ENCODE peak calls at places on chromosomes 13 and 19, in four cellular contexts. One of them, this sample, is unnamed.

GRCh38 chr13:30943881-30944280 is 11.4 kb downstream of the TEX26 start:
- DNase-seq in CD4-positive, CD25-positive, alpha-beta regulatory T cell: no peak
- DNase-seq in effector memory CD4-positive, alpha-beta T cell: no peak
- DNase-seq in stimulated activated CD4-positive, alpha-beta T cell treated with anti-CD3 and anti-CD28 coated beads, Interleukin-2, amount 100 ng/mL, for 4 hours: no peak
- DNase-seq in this sample: no peak

GRCh38 chr19:43814663-43815352 is 12.3 kb upstream of the ZNF283 start:
- DNase-seq in stimulated activated CD4-positive, alpha-beta T cell treated with anti-CD3 and anti-CD28 coated beads, Interleukin-2, amount 100 ng/mL, for 4 hours: no peak
- DNase-seq in CD4-positive, CD25-positive, alpha-beta regulatory T cell: no peak
- DNase-seq in effector memory CD4-positive, alpha-beta T cell: no peak
- DNase-seq in this sample: no peak

GRCh38 chr13:98399756-98400155 is 177.2 kb downstream of the STK24 start:
- DNase-seq in stimulated activated CD4-positive, alpha-beta T cell treated with anti-CD3 and anti-CD28 coated beads, Interleukin-2, amount 100 ng/mL, for 4 hours: no peak
- DNase-seq in CD4-positive, CD25-positive, alpha-beta regulatory T cell: no peak
- DNase-seq in effector memory CD4-positive, alpha-beta T cell: no peak
- DNase-seq in this sample: no peak

GRCh38 chr13:108270442-108270841 is 924 bp downstream of the TNFSF13B start:
- DNase-seq in effector memory CD4-positive, alpha-beta T cell: no peak
- DNase-seq in stimulated activated CD4-positive, alpha-beta T cell treated with anti-CD3 and anti-CD28 coated beads, Interleukin-2, amount 100 ng/mL, for 4 hours: no peak
- DNase-seq in CD4-positive, CD25-positive, alpha-beta regulatory T cell: peak; percentile 52
- DNase-seq in this sample: no peak

GRCh38 chr19:44050740-44051653 is 839 bp upstream of the ZNF223 start:
- DNase-seq in stimulated activated CD4-positive, alpha-beta T cell treated with anti-CD3 and anti-CD28 coated beads, Interleukin-2, amount 100 ng/mL, for 4 hours: no peak
- DNase-seq in effector memory CD4-positive, alpha-beta T cell: no peak
- DNase-seq in CD4-positive, CD25-positive, alpha-beta regulatory T cell: peak; percentile 26
- DNase-seq in this sample: no peak

GRCh38 chr19:50321831-50322230 is 7.3 kb downstream of the KCNC3 start:
- DNase-seq in stimulated activated CD4-positive, alpha-beta T cell treated with anti-CD3 and anti-CD28 coated beads, Interleukin-2, amount 100 ng/mL, for 4 hours: no peak
- DNase-seq in effector memory CD4-positive, alpha-beta T cell: no peak
- DNase-seq in CD4-positive, CD25-positive, alpha-beta regulatory T cell: no peak
- DNase-seq in this sample: no peak

GRCh38 chr13:50831510-50831909 is 12.0 kb downstream of the DLEU7 start:
- DNase-seq in stimulated activated CD4-positive, alpha-beta T cell treated with anti-CD3 and anti-CD28 coated beads, Interleukin-2, amount 100 ng/mL, for 4 hours: no peak
- DNase-seq in effector memory CD4-positive, alpha-beta T cell: no peak
- DNase-seq in CD4-positive, CD25-positive, alpha-beta regulatory T cell: no peak
- DNase-seq in this sample: no peak

GRCh38 chr19:33628921-33629825 is 7.4 kb downstream of the CHST8 start:
- DNase-seq in CD4-positive, CD25-positive, alpha-beta regulatory T cell: no peak
- DNase-seq in effector memory CD4-positive, alpha-beta T cell: no peak
- DNase-seq in stimulated activated CD4-positive, alpha-beta T cell treated with anti-CD3 and anti-CD28 coated beads, Interleukin-2, amount 100 ng/mL, for 4 hours: no peak
- DNase-seq in this sample: no peak

GRCh38 chr19:54190942-54191670 is at the start of gene TSEN34:
- DNase-seq in stimulated activated CD4-positive, alpha-beta T cell treated with anti-CD3 and anti-CD28 coated beads, Interleukin-2, amount 100 ng/mL, for 4 hours: peak; percentile 82
- DNase-seq in effector memory CD4-positive, alpha-beta T cell: no peak
- DNase-seq in CD4-positive, CD25-positive, alpha-beta regulatory T cell: peak; percentile 91
- DNase-seq in this sample: peak; percentile 89